ENCODE peak calls at places on chromosomes 16 and 17, in nine cellular contexts. U, K, R, G, Q, O, J, N and P are unnamed samples.

GRCh38 chr16:11852092-11852809 is 909 bp upstream of the RSL1D1 start:
- DNase-seq in U (no peak), K (no peak), R (no peak), G (no peak), Q (no peak), O (no peak), J (no peak), N (peak), P (no peak)

GRCh38 chr17:15490634-15491261 is 23.3 kb upstream of the CDRT4 start:
- DNase-seq in U (peak), K (no peak), R (no peak), G (no peak), Q (no peak), O (peak), J (peak), N (no peak), P (peak)

GRCh38 chr17:63546308-63547082 is 3.8 kb upstream of the DCAF7 start:
- DNase-seq in U (no peak), K (no peak), R (no peak), G (peak), Q (no peak), O (no peak), J (no peak), N (no peak), P (no peak)

GRCh38 chr17:58873926-58874325 is 118.3 kb downstream of the PPM1E start:
- DNase-seq in U (no peak), K (no peak), R (no peak), G (no peak), Q (no peak), O (no peak), J (no peak), N (no peak), P (no peak)

GRCh38 chr17:81870155-81870977 is 771 bp downstream of the ARHGDIA start:
- DNase-seq in U (peak), K (peak), R (no peak), G (no peak), Q (no peak), O (no peak), J (no peak), N (no peak), P (no peak)

GRCh38 chr17:74903034-74903433 is 9.6 kb upstream of the FADS6 start:
- DNase-seq in U (no peak), K (no peak), R (no peak), G (no peak), Q (no peak), O (no peak), J (no peak), N (no peak), P (no peak)

GRCh38 chr16:24346734-24347133 is 90.6 kb downstream of the CACNG3 start:
- DNase-seq in U (no peak), K (no peak), R (no peak), G (no peak), Q (no peak), O (no peak), J (no peak), N (no peak), P (no peak)

GRCh38 chr17:19482571-19482970 is 51.1 kb upstream of the SLC47A1 start:
- DNase-seq in U (no peak), K (no peak), R (no peak), G (no peak), Q (no peak), O (peak), J (no peak), N (no peak), P (no peak)

GRCh38 chr16:29821663-29822115 is 1.4 kb downstream of the MVP start:
- DNase-seq in U (peak), K (no peak), R (no peak), G (no peak), Q (no peak), O (peak), J (no peak), N (no peak), P (no peak)

GRCh38 chr17:27959382-27959709 is 66.2 kb upstream of the LYRM9 start:
- DNase-seq in U (no peak), K (no peak), R (no peak), G (no peak), Q (no peak), O (no peak), J (no peak), N (no peak), P (no peak)

GRCh38 chr17:40124279-40125141 is 2.7 kb downstream of the MSL1 start:
- DNase-seq in U (no peak), K (no peak), R (no peak), G (peak), Q (no peak), O (no peak), J (no peak), N (peak), P (no peak)

GRCh38 chr16:14486520-14487303 is 143.3 kb downstream of the PARN start:
- DNase-seq in U (peak), K (no peak), R (no peak), G (peak), Q (no peak), O (peak), J (peak), N (no peak), P (no peak)

GRCh38 chr16:55444754-55445485 is 34.1 kb upstream of the MMP2 start:
- DNase-seq in U (peak), K (no peak), R (no peak), G (no peak), Q (no peak), O (no peak), J (no peak), N (no peak), P (no peak)

GRCh38 chr16:89117975-89118289 is 24.3 kb downstream of the ACSF3 start:
- DNase-seq in U (no peak), K (no peak), R (no peak), G (no peak), Q (no peak), O (no peak), J (no peak), N (no peak), P (no peak)

GRCh38 chr17:18257268-18257681 is 1.3 kb downstream of the FLII start:
- DNase-seq in U (peak), K (no peak), R (no peak), G (no peak), Q (no peak), O (no peak), J (no peak), N (no peak), P (no peak)

GRCh38 chr17:42287305-42288077 is 807 bp upstream of the STAT5A start:
- DNase-seq in U (peak), K (no peak), R (no peak), G (no peak), Q (peak), O (peak), J (no peak), N (no peak), P (no peak)

GRCh38 chr17:60390223-60390622 is 1.7 kb downstream of the USP32 start:
- DNase-seq in U (no peak), K (no peak), R (no peak), G (no peak), Q (no peak), O (peak), J (no peak), N (no peak), P (no peak)

GRCh38 chr17:37513711-37514110 is 24.0 kb downstream of the DUSP14 start:
- DNase-seq in U (no peak), K (no peak), R (no peak), G (no peak), Q (no peak), O (no peak), J (no peak), N (no peak), P (no peak)

GRCh38 chr16:20111143-20111542 is 37.5 kb upstream of the GPR139 start:
- DNase-seq in U (no peak), K (no peak), R (no peak), G (no peak), Q (no peak), O (no peak), J (no peak), N (no peak), P (no peak)

GRCh38 chr17:64230551-64231408 is 32.3 kb downstream of the TEX2 start:
- DNase-seq in U (no peak), K (no peak), R (no peak), G (no peak), Q (no peak), O (peak), J (no peak), N (no peak), P (no peak)

GRCh38 chr17:78870621-78871020 is 30.0 kb upstream of the USP36 start:
- DNase-seq in U (no peak), K (no peak), R (no peak), G (no peak), Q (no peak), O (no peak), J (no peak), N (no peak), P (no peak)

GRCh38 chr16:50282010-50282538 is 15.7 kb downstream of the ADCY7 start:
- DNase-seq in U (peak), K (peak), R (peak), G (no peak), Q (peak), O (peak), J (no peak), N (no peak), P (no peak)

GRCh38 chr17:29617125-29617480 is 5.6 kb downstream of the CORO6 start:
- DNase-seq in U (peak), K (peak), R (peak), G (no peak), Q (peak), O (peak), J (no peak), N (peak), P (no peak)

GRCh38 chr16:87246269-87247065 is 70.7 kb downstream of the C16orf95 start:
- DNase-seq in U (no peak), K (no peak), R (no peak), G (no peak), Q (no peak), O (no peak), J (no peak), N (peak), P (no peak)

GRCh38 chr17:69435986-69436696 is 21.6 kb downstream of the MAP2K6 start:
- DNase-seq in U (no peak), K (no peak), R (no peak), G (no peak), Q (no peak), O (no peak), J (no peak), N (no peak), P (no peak)